ENCODE peak calls at places on chromosomes 12 and 14, in five cellular contexts. S is stomach, D is psoas muscle, J is left lung, V is ovary. N is an unnamed sample. For H3K4me1, the result is how much of the 10 kb centered on the place peaks cover.

GRCh38 chr14:25041484-25041883 is 8.5 kb downstream of the STXBP6 start:
- DNase-seq in S (no peak), D (no peak), J (no peak), V (no peak), N (no peak)

GRCh38 chr12:14930299-14930698 is 8.0 kb downstream of the ERP27 start:
- DNase-seq in S (no peak), D (no peak), J (no peak), V (no peak), N (no peak)

GRCh38 chr14:61642246-61642982 is 52.9 kb upstream of the HIF1A start:
- DNase-seq in S (no peak), D (no peak), J (no peak), V (no peak), N (no peak)

GRCh38 chr12:43776498-43776897 is 17.7 kb downstream of the IRAK4 start:
- DNase-seq in S (no peak), D (no peak), J (no peak), V (no peak), N (no peak)

GRCh38 chr12:15346488-15346887 is 24.2 kb downstream of the PTPRO start:
- DNase-seq in S (no peak), D (no peak), J (no peak), V (no peak), N (no peak)

GRCh38 chr12:119672194-119672593 is 4.3 kb downstream of the PRKAB1 start:
- DNase-seq in S (no peak), D (no peak), J (no peak), V (no peak), N (no peak)

GRCh38 chr14:52694761-52695480 is 437 bp downstream of the ERO1A start:
- DNase-seq in S (peak), D (no peak), J (peak), V (no peak), N (peak)

GRCh38 chr14:94710731-94711130 is 59.2 kb downstream of the GSC start:
- DNase-seq in S (no peak), D (no peak), J (no peak), V (no peak), N (no peak)

GRCh38 chr14:61355892-61356325 is 34.5 kb downstream of the PRKCH start:
- DNase-seq in S (no peak), D (peak), J (peak), V (no peak), N (peak)

GRCh38 chr14:58549358-58549757 is 88.4 kb upstream of the DACT1 start:
- DNase-seq in S (no peak), D (no peak), J (no peak), V (no peak), N (no peak)

GRCh38 chr12:47114481-47114892 is 34.7 kb upstream of the AMIGO2 start:
- DNase-seq in S (no peak), D (no peak), J (no peak), V (no peak), N (no peak)

GRCh38 chr14:100384819-100385813 is 62.0 kb downstream of the SLC25A47 start:
- DNase-seq in S (no peak), D (no peak), J (no peak), V (no peak), N (no peak)

GRCh38 chr12:88993655-88994054 is 358.6 kb downstream of the DUSP6 start:
- DNase-seq in S (no peak), D (no peak), J (no peak), V (no peak), N (no peak)

GRCh38 chr12:54159140-54159539 is 29.6 kb downstream of the SMUG1 start:
- DNase-seq in S (peak), D (no peak), J (no peak), V (no peak), N (no peak)

GRCh38 chr14:51117579-51117978 is 22.7 kb upstream of the TRIM9 start:
- DNase-seq in S (no peak), D (no peak), J (no peak), V (no peak), N (no peak)

GRCh38 chr14:68734231-68734732 is 58.6 kb downstream of the ZFP36L1 start:
- DNase-seq in S (no peak), D (no peak), J (no peak), V (no peak), N (no peak)

GRCh38 chr14:55926007-55926406 is 192.2 kb upstream of the PELI2 start:
- DNase-seq in S (peak), D (no peak), J (no peak), V (no peak), N (no peak)

GRCh38 chr12:66196806-66197205 is 7.8 kb downstream of the IRAK3 start:
- DNase-seq in S (no peak), D (no peak), J (no peak), V (no peak), N (no peak)

GRCh38 chr14:68733086-68733621 is 59.7 kb downstream of the ZFP36L1 start:
- DNase-seq in S (no peak), D (no peak), J (peak), V (no peak), N (no peak)

GRCh38 chr14:71662291-71662790 is 269.9 kb upstream of the RGS6 start:
- DNase-seq in S (no peak), D (no peak), J (no peak), V (no peak), N (no peak)

GRCh38 chr14:89957791-89958190 is 2.1 kb downstream of the TDP1 start:
- DNase-seq in S (no peak), D (no peak), J (no peak), V (no peak), N (no peak)

GRCh38 chr14:83071888-83072501 is 1538.3 kb upstream of the SEL1L start:
- DNase-seq in S (no peak), D (no peak), J (no peak), V (no peak), N (no peak)

GRCh38 chr14:95935228-95935822 is 58.7 kb downstream of the TUNAR start:
- DNase-seq in S (no peak), D (no peak), J (no peak), V (no peak), N (no peak)

GRCh38 chr12:60977966-60978365 is 1282.2 kb upstream of the USP15 start:
- DNase-seq in S (no peak), D (no peak), J (no peak), V (no peak), N (no peak)

GRCh38 chr14:79011091-79011919 is 841.1 kb downstream of the NRXN3 start:
- DNase-seq in S (no peak), D (no peak), J (no peak), V (no peak), N (no peak)

GRCh38 chr14:93800038-93800937 is 12.0 kb upstream of the PRIMA1 start:
- DNase-seq in S (no peak), D (no peak), J (no peak), V (no peak), N (no peak)

GRCh38 chr12:45464699-45465098 is 248.8 kb downstream of the ANO6 start:
- DNase-seq in S (no peak), D (no peak), J (no peak), V (no peak), N (no peak)

GRCh38 chr12:52152905-52153317 is 38.9 kb downstream of the KRT80 start:
- DNase-seq in S (no peak), D (no peak), J (no peak), V (no peak), N (no peak)
- H3K4me1 ChIP-seq in S (under half), D (under half), J (under half), V (under half), N (under half)

DNA sequence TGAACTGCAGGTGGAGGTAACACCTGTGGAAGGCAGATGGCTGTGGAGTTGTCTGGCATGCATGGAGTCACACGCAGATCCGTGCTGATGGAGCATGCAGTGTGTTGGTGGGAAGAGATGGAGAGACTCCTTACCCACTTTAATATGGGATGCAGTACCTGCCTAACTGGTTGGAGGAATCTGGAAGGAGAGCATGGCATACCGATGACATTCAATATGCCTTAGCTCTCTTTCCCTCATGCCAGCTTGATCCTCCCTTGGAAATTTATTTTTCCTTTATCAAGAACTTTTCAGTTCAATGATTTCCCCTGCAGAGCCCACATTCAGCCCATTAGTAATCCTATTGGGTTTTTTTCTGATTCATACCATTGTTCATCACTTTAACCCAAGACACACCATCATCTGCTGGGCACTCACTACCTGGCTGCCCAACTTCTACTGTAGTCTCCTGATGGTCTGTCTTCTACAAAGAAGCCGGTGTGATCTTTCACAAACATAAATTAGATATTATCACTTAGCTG is 25.9 kb upstream of the NR2C1 start:
- DNase-seq in S (no peak), D (no peak), J (no peak), V (no peak), N (no peak)
- H3K4me1 ChIP-seq in S (under half), D (under half), J (under half), V (under half), N (under half)

DNA sequence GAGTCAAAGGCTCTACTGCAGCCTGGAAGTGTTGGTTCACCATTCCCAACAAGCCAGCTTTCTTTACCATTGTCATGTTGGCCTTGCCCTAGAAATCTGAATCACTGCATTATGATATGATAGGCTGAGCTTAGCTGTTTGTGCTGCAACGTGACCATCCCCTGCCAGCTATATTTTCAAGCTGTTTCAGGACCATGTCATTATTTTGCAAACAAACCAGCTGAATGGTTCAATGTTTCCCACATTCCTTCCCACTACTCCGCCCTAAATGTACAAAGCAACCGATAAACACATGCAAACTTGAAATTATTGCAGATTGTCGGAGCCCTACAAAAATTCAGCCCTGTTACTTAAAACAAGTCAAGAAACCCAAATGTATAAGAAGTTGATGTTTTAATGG is 136.1 kb downstream of the KICS2 start:
- DNase-seq in S (no peak), D (no peak), J (no peak), V (no peak), N (no peak)
- H3K4me1 ChIP-seq in S (under half), D (under half), J (under half), V (under half), N (half or more)

GRCh38 chr14:50003213-50004021 is 110.5 kb downstream of the ARF6 start:
- DNase-seq in S (peak), D (peak), J (peak), V (peak), N (peak)
- H3K4me1 ChIP-seq in S (half or more), D (under half), J (under half), V (under half), N (half or more)

DNA sequence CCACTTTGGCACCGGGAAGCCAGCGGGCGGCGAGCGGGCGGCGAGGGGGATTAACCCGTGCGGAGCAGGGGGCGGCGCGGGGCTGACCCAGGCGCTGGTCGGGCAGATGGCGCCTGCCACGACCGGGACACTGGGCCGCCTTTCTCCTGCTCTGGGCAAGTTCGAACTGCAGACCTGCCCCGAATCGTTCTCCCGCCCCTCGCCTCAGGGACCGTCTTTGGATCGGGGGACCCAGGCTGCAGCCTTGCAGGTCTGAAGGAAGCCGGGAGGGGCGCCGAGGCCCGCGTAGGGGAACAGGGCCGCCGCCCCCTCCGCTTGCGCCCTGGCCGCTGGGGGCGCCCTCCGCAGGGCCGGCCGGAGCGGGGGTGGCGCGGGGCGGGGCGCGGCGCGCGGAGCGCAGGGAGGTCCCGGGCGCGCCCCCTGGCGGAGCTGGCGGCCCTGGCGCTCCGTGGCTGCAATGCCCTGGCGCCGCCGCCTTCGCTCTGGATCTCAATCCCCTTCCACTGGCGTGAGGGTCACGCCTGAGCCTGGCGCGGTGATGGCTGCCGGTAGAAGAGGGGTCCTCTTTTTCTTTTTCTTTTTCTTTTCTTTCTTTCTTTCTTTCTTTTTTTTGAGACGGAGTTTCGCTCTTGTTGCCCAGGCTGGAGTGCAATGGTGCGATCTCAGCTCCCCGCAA is 447 bp upstream of the LTBP2 start:
- DNase-seq in S (peak), D (peak), J (peak), V (peak), N (peak)
- H3K4me1 ChIP-seq in S (under half), D (under half), J (under half), V (under half), N (under half)

GRCh38 chr12:58745348-58746125 is 174.8 kb downstream of the LRIG3 start:
- DNase-seq in S (no peak), D (no peak), J (no peak), V (no peak), N (no peak)
- H3K4me1 ChIP-seq in S (under half), D (under half), J (under half), V (under half), N (under half)

GRCh38 chr12:42187799-42188198 is 43.1 kb upstream of the GXYLT1 start:
- DNase-seq in S (no peak), D (no peak), J (no peak), V (no peak), N (no peak)
- H3K4me1 ChIP-seq in S (under half), D (under half), J (under half), V (under half), N (under half)

GRCh38 chr12:48764521-48764920 is 24.4 kb downstream of the ADCY6 start:
- DNase-seq in S (peak), D (no peak), J (no peak), V (no peak), N (no peak)
- H3K4me1 ChIP-seq in S (under half), D (under half), J (under half), V (under half), N (under half)

DNA sequence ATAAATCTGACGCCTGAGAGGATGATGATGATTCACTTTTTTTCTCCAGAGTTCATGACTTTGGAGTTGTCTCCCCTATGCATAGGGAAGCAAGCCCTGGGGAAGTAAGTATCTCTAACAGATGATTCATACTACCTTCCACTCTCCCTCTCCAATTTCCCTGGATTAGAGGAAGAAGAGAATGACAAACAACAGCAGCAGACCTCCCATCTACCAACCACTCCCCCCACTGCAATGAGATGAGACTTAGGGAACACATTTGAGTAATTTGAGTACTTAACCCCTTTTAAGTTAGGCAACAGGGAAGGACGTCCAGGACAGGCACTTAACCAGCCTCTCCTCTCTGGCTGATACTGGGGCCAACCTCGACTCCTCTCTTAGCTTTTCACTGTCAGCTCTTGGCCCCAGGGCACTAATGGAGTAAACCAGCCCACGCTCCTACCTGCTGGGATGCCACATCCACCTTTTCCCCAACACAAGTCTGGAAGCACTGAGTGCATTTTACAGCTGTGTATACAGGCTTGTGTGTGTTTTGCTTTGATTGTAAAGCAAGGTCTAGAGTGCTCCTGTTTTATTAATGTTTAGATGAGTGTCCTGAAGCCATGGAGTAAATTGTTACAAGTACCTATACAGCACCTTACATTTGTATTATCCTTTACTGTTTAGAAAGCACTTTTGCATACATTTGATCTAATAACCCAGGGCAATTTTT is 180.7 kb downstream of the PHLDA1 start:
- DNase-seq in S (no peak), D (no peak), J (no peak), V (no peak), N (no peak)
- H3K4me1 ChIP-seq in S (under half), D (under half), J (under half), V (under half), N (under half)

DNA sequence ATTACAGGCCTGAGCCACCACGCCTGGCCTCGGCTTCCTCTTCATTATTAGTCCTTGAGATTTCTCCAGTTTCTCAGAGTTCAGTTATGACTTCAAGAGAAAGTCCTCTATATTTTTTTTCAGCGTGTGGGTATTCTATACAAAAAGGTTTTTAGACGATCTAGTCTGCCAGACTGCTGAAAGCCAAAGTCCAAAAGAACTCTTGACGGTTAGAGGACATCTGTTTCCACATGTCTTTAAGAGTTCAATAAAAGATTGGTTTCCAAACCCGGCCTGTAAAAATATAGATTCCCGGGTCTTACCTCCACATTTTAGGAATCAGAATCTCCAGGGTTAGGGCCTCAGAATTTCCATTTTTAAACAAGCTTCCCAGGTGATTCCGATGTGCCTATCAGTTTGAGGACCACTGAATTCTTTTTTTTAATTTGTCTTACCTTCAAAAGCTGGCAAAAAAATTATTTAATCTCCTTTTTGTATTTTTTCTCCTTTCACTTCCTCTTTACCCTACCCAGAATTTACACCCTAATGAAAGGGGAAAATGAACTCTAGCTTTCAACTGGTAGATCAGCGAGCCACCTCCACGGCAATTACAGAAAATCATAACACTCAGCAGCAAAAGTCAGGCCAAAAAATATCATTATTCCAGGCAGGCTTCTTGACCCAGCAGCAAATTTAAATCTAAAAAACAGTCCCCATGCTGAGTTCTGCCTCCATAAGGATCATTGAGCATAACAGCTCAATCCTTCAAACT is 8.8 kb downstream of the NT5DC3 start:
- DNase-seq in S (no peak), D (no peak), J (no peak), V (no peak), N (no peak)
- H3K4me1 ChIP-seq in S (under half), D (under half), J (under half), V (under half), N (under half)